ENCODE peak calls at places on chromosomes 5 and 9, in five cellular contexts. N, P, O, X and H are unnamed samples.

GRCh38 chr5:134549714-134550113 is 24.2 kb downstream of the JADE2 start:
- DNase-seq in X (no peak), P (no peak), N (no peak), O (peak), H (no peak)

GRCh38 chr5:39765381-39765780 is 340.6 kb upstream of the DAB2 start:
- DNase-seq in O (no peak), X (no peak), P (no peak), N (no peak), H (no peak)

GRCh38 chr9:16540996-16541668 is 329.3 kb downstream of the BNC2 start:
- DNase-seq in X (no peak), N (no peak), P (no peak), O (no peak), H (no peak)

GRCh38 chr9:124389146-124389939 is 25.9 kb downstream of the PSMB7 start:
- DNase-seq in N (no peak), P (no peak), X (no peak), O (no peak), H (no peak)

GRCh38 chr5:176803943-176804498 is 6.3 kb upstream of the UNC5A start:
- DNase-seq in P (no peak), O (peak), N (no peak), X (peak), H (no peak)

GRCh38 chr9:128182872-128183528 is 8.4 kb downstream of the CIZ1 start:
- DNase-seq in X (no peak), P (no peak), O (no peak), N (no peak), H (no peak)

GRCh38 chr9:99368341-99369326 is 146.6 kb downstream of the SEC61B start:
- DNase-seq in O (peak), X (no peak), N (peak), P (no peak), H (no peak)

GRCh38 chr9:385818-386398 is 171.2 kb downstream of the DOCK8 start:
- DNase-seq in P (no peak), O (peak), X (peak), N (no peak), H (peak)

GRCh38 chr5:123610209-123610608 is 98.2 kb downstream of the CSNK1G3 start:
- DNase-seq in P (no peak), O (peak), X (no peak), N (no peak), H (no peak)

GRCh38 chr5:7015586-7016256 is 302.5 kb downstream of the TENT4A start:
- DNase-seq in O (no peak), X (peak), P (no peak), N (no peak), H (no peak)

GRCh38 chr5:107418071-107418470 is 252.7 kb downstream of the EFNA5 start:
- DNase-seq in P (no peak), N (no peak), O (peak), X (no peak), H (no peak)

GRCh38 chr5:61401726-61402125 is 69.7 kb downstream of the ZSWIM6 start:
- DNase-seq in O (peak), X (no peak), N (no peak), P (no peak), H (no peak)

GRCh38 chr5:151284392-151284967 is 19.1 kb downstream of the SLC36A3 start:
- DNase-seq in P (no peak), O (no peak), N (no peak), X (peak), H (no peak)

GRCh38 chr9:111974092-111974681 is 77.6 kb downstream of the UGCG start:
- DNase-seq in P (no peak), N (no peak), O (peak), X (no peak), H (no peak)

GRCh38 chr5:178589180-178590140 is 733 bp downstream of the COL23A1 start:
- DNase-seq in P (no peak), X (peak), O (peak), N (no peak), H (no peak)

GRCh38 chr9:109098221-109098959 is 21.4 kb downstream of the TMEM245 start:
- DNase-seq in P (no peak), N (no peak), X (no peak), O (peak), H (no peak)

GRCh38 chr9:135501261-135502167 is 1.0 kb downstream of the MRPS2 start:
- DNase-seq in N (peak), O (no peak), P (no peak), X (no peak), H (no peak)

GRCh38 chr5:42500003-42500599 is 76.9 kb downstream of the GHR start:
- DNase-seq in O (no peak), X (no peak), N (no peak), P (no peak), H (no peak)